ENCODE peak calls at places on chromosome 11, in seven cellular contexts. Y is uterus; E is skeletal muscle cell; A is cardiac muscle cell; P is neural crest cell; O is fibroblast of villous mesenchyme; Q is effector CD4-positive, alpha-beta T cell. M is an unnamed sample.

GRCh38 chr11:13140873-13141655 is 131.9 kb downstream of the RASSF10 start:
- DNase-seq in O (no peak), P (no peak), Y (no peak), A (no peak), E (no peak), Q (no peak), M (peak)

GRCh38 chr11:128579790-128580504 is 7.4 kb downstream of the ETS1 start:
- DNase-seq in Q (no peak), E (no peak), O (peak), Y (no peak), A (no peak), P (no peak), M (no peak)

GRCh38 chr11:8283510-8284272 is 20.0 kb upstream of the LMO1 start:
- DNase-seq in Y (no peak), A (peak), Q (no peak), O (no peak), P (peak), E (no peak), M (peak)

GRCh38 chr11:116439480-116439759 is 333.4 kb downstream of the BUD13 start:
- DNase-seq in Y (no peak), Q (no peak), E (no peak), P (no peak), A (no peak), O (no peak), M (no peak)

GRCh38 chr11:2120359-2121100 is 18.7 kb downstream of the IGF2 start:
- DNase-seq in P (no peak), Q (no peak), E (no peak), Y (no peak), O (no peak), A (no peak), M (no peak)

GRCh38 chr11:102121329-102121728 is 11.1 kb downstream of the YAP1 start:
- DNase-seq in Y (no peak), A (peak), P (no peak), E (no peak), O (peak), Q (no peak), M (no peak)

GRCh38 chr11:57275582-57275981 is 38.5 kb upstream of the APLNR start:
- DNase-seq in P (no peak), Q (no peak), Y (peak), E (no peak), A (peak), O (no peak), M (no peak)

GRCh38 chr11:102553835-102554282 is 23.3 kb upstream of the MMP7 start:
- DNase-seq in E (no peak), P (no peak), Y (no peak), Q (no peak), A (no peak), O (no peak), M (no peak)

GRCh38 chr11:67563354-67564114 is 20.1 kb upstream of the GSTP1 start:
- DNase-seq in O (peak), Y (peak), E (peak), P (no peak), A (peak), Q (no peak), M (peak)

GRCh38 chr11:76376746-76377558 is 4.0 kb downstream of the THAP12 start:
- DNase-seq in E (no peak), O (peak), Y (no peak), Q (no peak), A (no peak), P (no peak), M (no peak)

GRCh38 chr11:61637287-61637686 is 42.9 kb upstream of the DAGLA start:
- DNase-seq in Q (no peak), A (no peak), O (no peak), P (no peak), E (no peak), Y (no peak), M (no peak)

GRCh38 chr11:129190087-129190486 is 2.0 kb downstream of the ARHGAP32 start:
- DNase-seq in Q (no peak), P (no peak), E (no peak), Y (no peak), O (peak), A (peak), M (no peak)

GRCh38 chr11:127000291-127000968 is at the start of gene KIRREL3:
- DNase-seq in A (peak), P (peak), Q (no peak), O (no peak), Y (no peak), E (no peak), M (no peak)

GRCh38 chr11:19025799-19026406 is 34.6 kb downstream of the MRGPRX2 start:
- DNase-seq in Q (no peak), P (no peak), O (no peak), E (no peak), Y (peak), A (peak), M (no peak)

GRCh38 chr11:93841446-93841845 is 9.0 kb downstream of the VSTM5 start:
- DNase-seq in O (no peak), Y (no peak), E (no peak), Q (no peak), P (no peak), A (no peak), M (no peak)

GRCh38 chr11:56783448-56784041 is 35.0 kb upstream of the OR9G4 start:
- DNase-seq in P (peak), O (peak), Q (no peak), A (peak), E (peak), Y (no peak), M (no peak)

GRCh38 chr11:16217631-16218030 is 138.7 kb downstream of the SOX6 start:
- DNase-seq in E (no peak), A (no peak), Y (no peak), P (no peak), O (no peak), Q (no peak), M (no peak)

GRCh38 chr11:68840661-68841653 is 759 bp downstream of the CPT1A start:
- DNase-seq in A (peak), E (no peak), P (no peak), O (peak), Q (no peak), Y (peak), M (peak)

GRCh38 chr11:120646206-120646605 is 134.7 kb downstream of the GRIK4 start:
- DNase-seq in A (no peak), Y (no peak), O (no peak), E (no peak), P (no peak), Q (no peak), M (no peak)

GRCh38 chr11:111975076-111975806 is 38.1 kb downstream of the DIXDC1 start:
- DNase-seq in Q (no peak), A (no peak), P (no peak), O (peak), Y (no peak), E (no peak), M (peak)

GRCh38 chr11:128694618-128695481 is 978 bp downstream of the FLI1 start:
- DNase-seq in E (no peak), P (no peak), Q (no peak), O (peak), A (no peak), Y (no peak), M (no peak)